ENCODE peak calls at places on chromosomes 1 and 21, in six cellular contexts. U is brain microvascular endothelial cell, B is PC-9, J is cardiac fibroblast, D is psoas muscle, N is astrocyte of the spinal cord. M is an unnamed sample.

GRCh38 chr1:228364706-228365213 is 41.9 kb downstream of the TRIM11 start:
- DNase-seq in J (no peak), B (no peak), D (peak), N (no peak), U (no peak), M (no peak)

GRCh38 chr1:25042331-25042730 is 112.3 kb upstream of the RUNX3 start:
- DNase-seq in D (no peak), U (no peak), B (no peak), J (no peak), N (no peak), M (no peak)

GRCh38 chr21:45469273-45470086 is 64.5 kb downstream of the COL18A1 start:
- DNase-seq in J (no peak), U (no peak), N (no peak), D (peak), B (no peak), M (no peak)

GRCh38 chr21:42061195-42061865 is 9.8 kb upstream of the UMODL1 start:
- DNase-seq in J (no peak), B (no peak), D (no peak), U (no peak), N (no peak), M (no peak)

GRCh38 chr1:114342376-114342775 is 168.6 kb downstream of the TRIM33 start:
- DNase-seq in D (no peak), B (no peak), N (no peak), U (no peak), J (no peak), M (no peak)

GRCh38 chr1:176073524-176074157 is 133.4 kb downstream of the COP1 start:
- DNase-seq in U (peak), N (peak), B (peak), J (peak), D (no peak), M (peak)

GRCh38 chr1:145927916-145928647 is 798 bp upstream of the RBM8A start:
- DNase-seq in D (no peak), J (no peak), B (no peak), U (no peak), N (no peak), M (no peak)

GRCh38 chr1:231196728-231197127 is 34.9 kb downstream of the TRIM67 start:
- DNase-seq in B (no peak), D (no peak), U (no peak), N (no peak), J (no peak), M (no peak)

GRCh38 chr1:158105342-158105741 is 75.4 kb upstream of the CD1D start:
- DNase-seq in N (no peak), D (no peak), U (no peak), J (no peak), B (no peak), M (no peak)

GRCh38 chr1:202023033-202023433 is 12.6 kb downstream of the ELF3 start:
- DNase-seq in B (peak), U (no peak), N (no peak), J (no peak), D (no peak), M (no peak)

GRCh38 chr1:11563560-11564069 is 84.7 kb downstream of the DISP3 start:
- DNase-seq in B (no peak), D (no peak), N (no peak), J (peak), U (no peak), M (peak)

GRCh38 chr1:62870148-62870547 is 86.2 kb downstream of the ATG4C start:
- DNase-seq in U (no peak), N (no peak), J (peak), B (no peak), D (no peak), M (no peak)

DNA sequence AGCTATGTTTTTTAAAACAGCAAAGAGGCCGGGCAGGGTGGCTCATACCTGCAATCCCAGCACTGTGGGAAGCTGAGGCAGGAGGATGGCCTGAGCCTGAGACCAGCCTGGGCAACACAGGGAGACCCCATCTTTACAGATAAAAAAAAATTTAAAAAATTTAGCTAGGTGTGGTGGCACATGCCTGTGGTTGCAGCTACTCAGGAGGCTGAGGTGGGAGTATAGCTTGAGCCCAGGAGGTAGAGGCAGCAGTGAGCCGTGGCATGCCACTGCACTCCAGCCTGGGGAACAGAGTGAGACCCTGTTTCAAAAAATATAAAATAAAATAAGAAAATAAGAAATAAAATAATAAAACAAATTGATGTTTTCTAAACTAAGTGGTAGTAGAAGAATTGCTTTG is 8.4 kb downstream of the SLC35A3 start:
- DNase-seq in B (no peak), N (no peak), D (no peak), U (no peak), J (no peak), M (no peak)
- H3K4me3 ChIP-seq in B (no peak), N (no peak), D (no peak), U (no peak), J (no peak), M (no peak)

DNA sequence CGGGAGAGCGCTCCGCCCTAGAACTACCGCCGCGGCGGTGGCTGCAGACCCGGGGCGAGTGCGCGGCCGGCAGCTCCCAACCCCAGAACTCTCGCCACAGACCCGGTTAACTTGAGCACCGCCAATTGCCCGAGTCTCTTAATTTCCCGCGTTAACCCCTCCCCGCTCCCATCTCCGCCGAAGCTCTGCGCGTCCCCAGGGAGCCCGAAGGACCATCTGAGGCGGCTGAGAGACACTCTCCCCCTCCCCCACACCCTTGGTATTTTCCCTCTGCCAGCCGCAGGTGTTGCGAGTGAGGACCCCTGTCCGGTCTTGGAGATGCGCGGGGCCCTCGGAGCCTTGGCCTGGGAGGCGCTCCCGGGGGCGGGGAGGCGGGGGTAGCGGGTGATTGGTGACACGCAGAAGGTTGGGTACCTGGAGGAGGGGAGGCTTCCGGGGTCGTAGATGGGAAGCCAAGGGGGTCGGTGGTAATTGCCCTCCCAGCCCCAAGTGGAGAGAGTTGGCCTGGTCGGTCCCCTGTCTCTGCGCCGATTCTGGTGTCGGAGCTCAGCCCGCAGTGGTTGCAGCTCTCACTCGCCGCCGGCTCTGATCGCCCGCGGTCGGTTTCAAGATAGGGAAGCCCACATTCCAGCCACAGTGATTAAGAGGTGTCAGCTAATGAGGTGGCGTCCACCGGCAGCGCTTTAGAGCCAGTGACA is 858 bp upstream of the SUSD4 start:
- DNase-seq in U (no peak), D (no peak), J (no peak), B (peak), N (no peak), M (no peak)
- H3K4me3 ChIP-seq in U (no peak), D (peak), J (no peak), B (peak), N (no peak), M (no peak)

DNA sequence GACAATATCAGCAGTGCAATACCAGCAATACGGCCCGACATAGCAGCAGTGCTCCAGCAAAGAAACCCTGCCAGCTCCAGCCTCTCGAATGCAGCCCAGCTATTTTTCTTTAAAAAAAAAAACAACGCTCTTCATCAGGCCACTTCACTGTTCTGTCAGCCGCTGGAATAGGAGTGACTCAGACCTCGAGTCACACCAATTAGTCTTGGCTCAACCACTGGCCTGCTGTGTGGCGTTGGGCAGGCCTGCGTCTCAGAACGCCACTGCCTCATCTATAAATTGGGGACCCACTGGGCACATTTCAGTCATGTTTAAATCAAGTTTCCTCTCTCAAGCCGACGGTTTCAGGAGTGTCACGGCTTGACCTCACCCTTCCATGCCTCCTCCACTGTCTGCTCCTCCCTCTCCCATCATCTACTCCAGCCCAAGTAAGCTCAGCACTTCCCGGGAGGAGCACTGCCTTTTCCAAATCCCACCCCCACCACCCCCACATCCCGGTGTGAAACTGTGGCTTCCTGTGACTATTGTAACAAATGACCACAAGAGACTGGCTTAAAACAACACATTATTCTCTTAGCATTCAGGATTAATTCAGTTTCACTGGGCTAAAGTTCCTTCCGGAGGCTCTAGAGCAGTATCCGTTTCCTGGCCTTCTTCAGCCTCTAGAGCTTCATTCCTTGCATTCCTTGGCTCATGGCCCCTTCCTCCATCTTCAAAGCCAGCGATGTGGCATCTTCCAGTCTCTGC is 71.9 kb upstream of the EFHD2 start:
- DNase-seq in N (peak), J (peak), B (peak), D (peak), U (peak), M (peak)
- H3K4me3 ChIP-seq in N (no peak), J (peak), B (no peak), D (no peak), U (no peak), M (no peak)

DNA sequence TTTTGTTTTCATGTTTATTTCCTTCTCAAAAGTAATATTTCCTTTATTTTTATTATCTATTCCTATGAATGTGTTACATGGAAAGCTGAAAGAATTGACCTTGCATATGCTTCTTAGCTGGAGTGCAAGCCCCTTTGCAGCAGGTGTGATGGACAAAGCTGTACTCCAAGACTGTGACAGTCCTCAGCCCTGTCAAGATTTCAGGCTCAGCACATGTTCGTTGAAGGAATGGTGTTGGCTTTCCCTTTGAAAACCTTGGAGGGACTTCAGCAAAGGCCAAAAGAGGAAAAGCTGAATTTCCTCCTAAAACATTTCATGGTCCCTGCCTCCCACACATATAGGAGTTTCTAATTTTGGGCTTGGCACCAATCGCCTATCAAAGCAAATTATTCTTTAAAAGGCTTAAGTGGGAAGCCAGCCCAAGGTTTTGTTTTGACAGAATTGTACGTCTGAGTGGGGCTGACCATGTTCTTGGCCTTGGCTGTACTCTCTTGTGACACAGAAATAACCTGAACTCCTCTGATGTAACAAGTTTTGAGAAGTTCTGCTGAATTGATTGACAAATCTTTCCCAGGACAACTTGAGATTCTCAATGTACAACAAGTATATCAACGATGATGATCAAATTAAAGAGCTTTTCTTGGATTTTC is 135.5 kb upstream of the ZNF648 start:
- DNase-seq in N (no peak), B (no peak), J (no peak), D (no peak), U (no peak), M (no peak)
- H3K4me3 ChIP-seq in N (no peak), B (no peak), J (no peak), D (peak), U (no peak), M (no peak)

DNA sequence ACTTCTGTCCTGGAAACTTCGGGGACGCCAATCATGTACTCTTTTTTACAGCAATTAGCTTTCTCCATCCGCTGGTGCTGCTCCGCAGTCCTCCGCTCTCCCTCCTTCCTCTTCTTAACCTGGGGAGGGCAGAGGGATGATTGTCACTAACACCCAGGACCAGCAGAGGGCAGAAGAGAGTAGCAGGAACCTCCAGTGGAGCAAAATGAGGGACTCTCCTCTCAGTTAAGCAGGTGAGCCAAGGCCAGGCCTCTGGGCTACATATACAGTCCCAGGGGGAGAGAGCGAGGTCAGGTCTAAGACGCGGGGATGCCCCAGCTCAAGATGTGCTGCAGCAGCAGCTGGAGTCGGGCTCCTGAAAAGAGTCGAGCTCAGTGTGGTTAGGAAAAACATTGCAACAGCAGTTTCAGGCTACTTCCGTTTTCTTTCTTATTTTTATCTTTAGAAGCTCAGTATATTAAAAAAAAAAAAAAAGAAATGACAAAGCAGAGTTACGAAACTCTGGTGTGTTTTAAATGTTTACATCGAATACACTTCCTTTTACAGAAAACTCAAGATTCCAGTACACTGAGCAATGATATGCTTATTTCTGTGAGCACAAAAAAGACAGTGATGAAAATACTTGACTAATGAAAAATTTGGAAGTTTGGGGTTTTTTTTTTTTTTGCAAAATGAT is 25.7 kb upstream of the NLRP3 start:
- DNase-seq in J (peak), U (peak), N (peak), D (peak), B (peak), M (no peak)
- H3K4me3 ChIP-seq in J (peak), U (peak), N (no peak), D (no peak), B (no peak), M (peak)

M was measured in skeletal muscle cell.